ENCODE peak calls at places on chromosomes 7 and 10, in nine cellular contexts. T, A, W, G, S, O, Z, R and C are unnamed samples.

GRCh38 chr10:51915031-51915542 is 215.7 kb upstream of the CSTF2T start:
- DNase-seq in S (no peak), Z (no peak), A (no peak), W (no peak), G (no peak), R (no peak), O (no peak), T (no peak), C (no peak)

GRCh38 chr10:28679941-28680752 is 2.8 kb downstream of the BAMBI start:
- DNase-seq in O (no peak), A (peak; percentile 57), T (no peak), S (no peak), G (no peak), R (peak; percentile 37), Z (no peak), W (no peak), C (no peak)

GRCh38 chr10:85319826-85320225 is 991.4 kb downstream of the CCSER2 start:
- DNase-seq in S (no peak), W (no peak), G (no peak), O (no peak), Z (no peak), T (no peak), R (peak; percentile 4), A (no peak), C (no peak)

GRCh38 chr10:6108631-6109443 is 20.0 kb downstream of the RBM17 start:
- DNase-seq in O (no peak), G (no peak), W (peak; percentile 20), T (no peak), A (peak; percentile 61), Z (no peak), R (peak; percentile 64), S (peak; percentile 13), C (no peak)

GRCh38 chr10:91598211-91598981 is 34.5 kb downstream of the PPP1R3C start:
- DNase-seq in W (no peak), T (no peak), O (no peak), Z (no peak), A (peak; percentile 29), S (peak; percentile 32), G (peak; percentile 85), R (no peak), C (no peak)

GRCh38 chr7:22854158-22855048 is 31.8 kb upstream of the TOMM7 start:
- DNase-seq in R (peak; percentile 29), Z (peak; percentile 98), O (peak; percentile 94), G (peak; percentile 98), A (peak; percentile 72), W (no peak), T (peak; percentile 90), S (peak; percentile 80), C (peak; percentile 66)

GRCh38 chr10:72490951-72491350 is 134.9 kb downstream of the MICU1 start:
- DNase-seq in T (no peak), G (no peak), R (no peak), W (no peak), Z (no peak), O (no peak), A (no peak), S (no peak), C (no peak)

GRCh38 chr10:9102026-9102425 is 1047.5 kb downstream of the GATA3 start:
- DNase-seq in O (no peak), G (no peak), R (no peak), W (no peak), S (no peak), Z (no peak), T (no peak), A (no peak), C (no peak)

GRCh38 chr10:13095929-13096328 is 4.0 kb upstream of the OPTN start:
- DNase-seq in G (no peak), S (no peak), A (no peak), O (no peak), Z (no peak), R (no peak), W (no peak), T (no peak), C (no peak)

GRCh38 chr10:34808789-34809745 is 6.0 kb downstream of the PARD3 start:
- DNase-seq in T (no peak), Z (peak; percentile 78), W (no peak), O (peak; percentile 53), G (no peak), S (no peak), R (no peak), A (no peak), C (no peak)

GRCh38 chr7:116231543-116232401 is 21.4 kb downstream of the TES start:
- DNase-seq in S (no peak), A (peak; percentile 38), G (no peak), Z (no peak), W (no peak), O (no peak), R (no peak), T (no peak), C (no peak)

GRCh38 chr7:25282194-25282593 is 53.9 kb upstream of the NPVF start:
- DNase-seq in S (no peak), A (peak; percentile 44), Z (no peak), T (peak; percentile 58), O (no peak), W (no peak), R (no peak), G (no peak), C (no peak)

GRCh38 chr7:87003872-87004798 is 55.3 kb downstream of the ELAPOR2 start:
- DNase-seq in T (no peak), G (no peak), Z (no peak), W (no peak), A (peak; percentile 30), O (no peak), R (peak; percentile 43), S (no peak), C (no peak)

GRCh38 chr7:86999737-87000136 is 59.7 kb downstream of the ELAPOR2 start:
- DNase-seq in S (no peak), R (no peak), Z (no peak), W (no peak), G (no peak), T (no peak), A (no peak), O (no peak), C (no peak)

GRCh38 chr7:87004956-87005355 is 54.5 kb downstream of the ELAPOR2 start:
- DNase-seq in R (no peak), Z (no peak), T (no peak), A (no peak), S (no peak), O (no peak), W (no peak), G (no peak), C (no peak)

GRCh38 chr7:87000344-87000743 is 59.1 kb downstream of the ELAPOR2 start:
- DNase-seq in G (no peak), Z (no peak), W (no peak), S (no peak), T (no peak), O (no peak), A (no peak), R (no peak), C (no peak)

DNA sequence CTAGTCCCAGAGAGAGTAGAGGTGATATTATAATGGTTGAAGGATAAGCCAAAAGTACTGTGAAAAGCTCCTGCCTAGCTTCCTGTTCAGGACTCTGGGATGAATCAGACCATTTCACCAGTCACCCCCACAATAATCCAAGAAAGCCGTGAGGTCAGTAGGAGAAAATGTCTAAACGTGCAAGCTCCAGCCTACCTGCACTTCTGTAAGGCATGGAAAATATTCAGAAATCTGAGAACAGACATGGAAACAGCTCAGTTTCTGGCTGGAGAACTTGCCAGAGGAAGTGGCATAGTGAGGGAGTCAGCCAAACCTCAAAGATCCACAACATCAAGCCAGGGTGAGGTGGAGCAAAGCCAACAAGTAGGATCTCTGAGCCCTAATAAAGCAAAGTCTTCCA is 58.2 kb downstream of the ELAPOR2 start:
- DNase-seq in S (no peak), T (no peak), G (no peak), O (no peak), Z (no peak), A (peak; percentile 34), W (no peak), R (no peak), C (peak; percentile 51)
- H3K9me3 ChIP-seq in S (no peaks in the 10 kb centered on the region), T (no peaks in the 10 kb centered on the region), G (no peaks in the 10 kb centered on the region), O (no peaks in the 10 kb centered on the region), Z (no peaks in the 10 kb centered on the region), A (no peaks in the 10 kb centered on the region), W (no peaks in the 10 kb centered on the region), R (no peaks in the 10 kb centered on the region), C (no peaks in the 10 kb centered on the region)

GRCh38 chr10:30041394-30042105 is 17.8 kb downstream of the JCAD start:
- DNase-seq in W (no peak), G (no peak), R (no peak), O (no peak), A (peak; percentile 96), T (no peak), S (no peak), Z (no peak), C (no peak)
- TF ChIP-seq POLR2AphosphoS5 in W (no peak), G (peak; percentile 38), R (no peak), O (no peak), A (peak; percentile 28), T (no peak), S (no peak), Z (peak; percentile 9), C (no peak)

GRCh38 chr10:31508882-31509281 is 189.9 kb downstream of the ZEB1 start:
- DNase-seq in A (no peak), R (no peak), S (no peak), W (no peak), O (no peak), Z (no peak), T (no peak), G (no peak), C (no peak)

GRCh38 chr10:31507427-31507826 is 188.4 kb downstream of the ZEB1 start:
- DNase-seq in T (no peak), O (no peak), Z (no peak), G (no peak), A (no peak), W (no peak), S (no peak), R (no peak), C (no peak)

GRCh38 chr10:31515116-31515515 is 196.1 kb downstream of the ZEB1 start:
- DNase-seq in A (no peak), R (no peak), T (no peak), O (no peak), Z (no peak), S (no peak), W (no peak), G (no peak), C (no peak)

GRCh38 chr10:31508234-31508633 is 189.2 kb downstream of the ZEB1 start:
- DNase-seq in G (no peak), A (no peak), R (no peak), Z (no peak), W (no peak), O (no peak), T (no peak), S (no peak), C (no peak)

DNA sequence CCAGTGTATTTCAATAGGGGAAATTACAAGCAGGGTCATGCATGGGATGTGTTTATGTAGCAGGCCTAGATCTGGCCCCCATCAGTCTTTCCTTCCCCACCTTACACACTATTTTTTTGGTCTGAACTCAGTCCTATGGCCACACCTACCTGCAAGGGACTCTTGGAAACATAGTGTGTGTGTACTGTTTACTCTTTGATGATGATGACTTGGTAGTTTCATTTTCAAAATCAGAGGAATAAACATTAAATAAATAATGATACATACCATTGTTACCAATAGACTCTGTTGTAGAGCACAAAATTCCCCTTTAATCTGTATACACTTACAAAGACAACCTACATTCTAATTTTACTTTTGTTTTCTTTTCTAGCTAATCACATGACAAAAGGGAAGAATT is 191.0 kb downstream of the ZEB1 start:
- DNase-seq in W (no peak), O (no peak), A (no peak), T (no peak), R (no peak), Z (no peak), G (no peak), S (no peak), C (no peak)
- H3K9me3 ChIP-seq in W (peaks cover 19% of the 10 kb centered on the region), O (peaks cover 35% of the 10 kb centered on the region), A (no peaks in the 10 kb centered on the region), T (peaks cover 11% of the 10 kb centered on the region), R (peaks cover 15% of the 10 kb centered on the region), Z (peaks cover 6% of the 10 kb centered on the region), G (peaks cover 9% of the 10 kb centered on the region), S (peaks cover 8% of the 10 kb centered on the region), C (peaks cover 5% of the 10 kb centered on the region)

GRCh38 chr7:30992414-30992813 is 28.7 kb downstream of the GHRHR start:
- DNase-seq in G (no peak), A (no peak), Z (no peak), R (no peak), O (peak; percentile 66), T (no peak), S (no peak), W (no peak), C (no peak)
- TF ChIP-seq POLR2AphosphoS5 in G (no peak), A (no peak), Z (no peak), R (no peak), O (no peak), T (no peak), S (no peak), W (no peak), C (no peak)